ENCODE peak calls at places on chromosomes 7 and 10, in five cellular contexts. P is IMR-90, O is trophoblast cell, G is mesendoderm, D is neuronal stem cell. Z is an unnamed sample.
A peak's percentile ranks its signal among the peaks of the same experiment; 100 is the strongest.

GRCh38 chr7:27164381-27165088 is 802 bp downstream of the HOXA9 start:
- DNase-seq in P (no peak), D (no peak), G (peak; percentile 66), O (peak; percentile 16), Z (peak; percentile 74)

GRCh38 chr10:99784731-99785441 is 2.4 kb downstream of the ABCC2 start:
- DNase-seq in P (peak; percentile 36), O (no peak), D (no peak), G (no peak), Z (no peak)

GRCh38 chr7:27933691-27934565 is 194.0 kb downstream of the TAX1BP1 start:
- DNase-seq in D (no peak), P (no peak), G (peak; percentile 79), O (no peak), Z (no peak)

GRCh38 chr7:92402920-92403759 is 44.1 kb upstream of the GATAD1 start:
- DNase-seq in O (peak; percentile 78), P (peak; percentile 79), D (no peak), G (peak; percentile 65), Z (no peak)

GRCh38 chr10:86937502-86938154 is 19.8 kb downstream of the MMRN2 start:
- DNase-seq in P (no peak), O (no peak), G (no peak), D (no peak), Z (no peak)

GRCh38 chr10:123703195-123703790 is 37.1 kb downstream of the GPR26 start:
- DNase-seq in P (no peak), O (no peak), G (no peak), D (no peak), Z (no peak)

GRCh38 chr7:77197135-77197534 is 2.5 kb downstream of the FGL2 start:
- DNase-seq in O (no peak), D (no peak), P (no peak), G (no peak), Z (no peak)

GRCh38 chr7:127819975-127820778 is 168.2 kb downstream of the SND1 start:
- DNase-seq in O (peak; percentile 38), D (no peak), P (peak; percentile 70), G (peak; percentile 80), Z (no peak)

GRCh38 chr7:105015631-105015965 is 1.6 kb downstream of the KMT2E start:
- DNase-seq in D (no peak), P (peak; percentile 41), O (peak; percentile 27), G (peak; percentile 67), Z (no peak)

GRCh38 chr7:22329816-22330524 is 27.0 kb downstream of the RAPGEF5 start:
- DNase-seq in G (no peak), D (no peak), P (no peak), O (no peak), Z (no peak)

GRCh38 chr7:137920637-137921473 is 74.1 kb upstream of the DGKI start:
- DNase-seq in D (no peak), O (peak; percentile 39), P (peak; percentile 55), G (no peak), Z (no peak)

GRCh38 chr7:43362652-43363428 is 220.1 kb upstream of the STK17A start:
- DNase-seq in P (peak; percentile 16), D (no peak), O (peak; percentile 80), G (peak; percentile 16), Z (no peak)

GRCh38 chr7:102425639-102426267 is 7.6 kb upstream of the ORAI2 start:
- DNase-seq in G (no peak), P (no peak), O (peak; percentile 35), D (no peak), Z (peak; percentile 54)

GRCh38 chr10:15879058-15879457 is 18.8 kb upstream of the MINDY3 start:
- DNase-seq in P (peak; percentile 40), G (peak; percentile 58), D (no peak), O (peak; percentile 60), Z (no peak)

GRCh38 chr10:119680050-119680449 is 28.9 kb downstream of the BAG3 start:
- DNase-seq in P (peak; percentile 82), D (no peak), O (peak; percentile 45), G (no peak), Z (no peak)

GRCh38 chr10:30968711-30969110 is 63.0 kb downstream of the ZNF438 start:
- DNase-seq in O (no peak), G (no peak), D (no peak), P (no peak), Z (no peak)

GRCh38 chr7:129841465-129841864 is 111.3 kb downstream of the UBE2H start:
- DNase-seq in G (no peak), D (no peak), O (no peak), P (no peak), Z (no peak)

GRCh38 chr7:129840757-129841156 is 112.0 kb downstream of the UBE2H start:
- DNase-seq in P (no peak), O (no peak), G (no peak), D (no peak), Z (no peak)

GRCh38 chr7:129835436-129836020 is 117.2 kb downstream of the UBE2H start:
- DNase-seq in O (no peak), G (no peak), P (no peak), D (no peak), Z (no peak)

GRCh38 chr7:129832701-129833227 is 120.0 kb downstream of the UBE2H start:
- DNase-seq in P (no peak), G (no peak), D (no peak), O (no peak), Z (no peak)

GRCh38 chr7:129836983-129837382 is 115.8 kb downstream of the UBE2H start:
- DNase-seq in P (no peak), O (no peak), G (no peak), D (no peak), Z (no peak)
- H2AK5ac ChIP-seq in P (no peak overlapping the region), O (no peak overlapping the region), G (no peak overlapping the region), D (no peak overlapping the region), Z (no peak overlapping the region)

DNA sequence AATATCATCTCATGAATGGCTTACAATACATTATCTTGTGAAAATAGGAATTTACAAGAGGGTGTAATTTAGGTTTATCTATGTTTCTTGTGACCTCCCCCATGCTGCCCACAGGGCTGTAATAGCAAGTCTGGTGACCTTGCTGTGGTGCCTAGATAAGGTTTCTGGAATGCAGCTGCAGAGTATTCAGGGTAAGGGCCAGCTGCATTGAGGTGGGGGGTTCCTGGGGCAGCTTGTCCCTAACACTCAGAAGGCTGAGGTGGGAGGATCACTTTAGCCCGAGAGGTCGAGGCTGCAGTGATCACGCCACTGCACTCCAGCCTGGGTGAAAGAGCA is 5.3 kb upstream of the DHTKD1 start:
- DNase-seq in G (peak; percentile 70), P (no peak), O (no peak), D (no peak), Z (no peak)
- H2AK5ac ChIP-seq in G (no peak overlapping the region), P (no peak overlapping the region), O (no peak overlapping the region), D (no peak overlapping the region), Z (no peak overlapping the region)

DNA sequence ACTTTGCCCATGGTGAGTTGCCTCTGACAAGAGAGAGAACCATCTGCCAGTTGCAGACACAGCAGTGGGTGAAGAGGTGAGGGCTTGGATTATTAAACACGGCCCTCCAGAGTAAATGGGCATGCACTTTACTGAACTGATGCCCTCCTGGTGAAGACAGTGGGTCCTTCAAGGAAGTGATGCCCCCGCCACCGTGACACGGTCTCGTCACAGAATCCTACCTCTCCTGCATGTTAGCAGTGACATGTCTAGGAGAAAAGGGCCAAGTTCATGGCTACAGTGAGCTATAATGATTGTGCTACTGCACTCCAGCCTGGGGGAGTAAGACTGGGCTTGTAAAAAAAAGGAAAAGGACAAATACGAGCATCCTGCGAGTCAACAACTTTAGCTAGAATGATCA is 2.4 kb downstream of the BNIP3 start:
- DNase-seq in P (no peak), O (no peak), D (no peak), G (no peak), Z (no peak)
- H2AK5ac ChIP-seq in P (no peak overlapping the region), O (no peak overlapping the region), D (no peak overlapping the region), G (no peak overlapping the region), Z (no peak overlapping the region)

DNA sequence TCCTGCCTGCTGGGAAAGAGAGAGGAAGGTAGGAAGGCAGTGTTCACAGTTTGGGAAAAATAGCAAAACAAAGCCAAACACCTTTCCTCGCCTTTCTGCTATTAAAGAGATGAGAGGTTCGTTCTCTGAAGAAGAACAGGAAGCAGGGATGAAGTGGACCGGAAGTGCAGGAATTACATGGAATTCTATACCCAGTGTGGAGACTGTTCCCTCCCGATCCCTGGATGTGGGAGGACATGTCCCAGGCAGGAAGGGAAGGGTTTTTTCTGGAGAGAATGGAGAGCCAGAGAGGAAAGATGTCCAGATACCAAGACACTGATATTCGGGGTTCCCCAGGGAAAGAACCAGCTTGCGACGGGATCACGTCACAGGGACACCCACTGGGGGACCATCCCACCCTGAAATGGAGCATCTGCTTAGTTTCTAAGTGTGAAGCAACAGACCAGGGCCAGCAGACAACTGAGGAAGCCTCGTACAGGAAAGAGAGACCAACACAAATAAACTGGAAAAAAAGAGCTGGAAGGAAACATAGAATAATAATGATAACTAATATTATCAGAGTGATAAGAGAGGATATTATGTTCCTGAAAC is 187.6 kb downstream of the PRPF18 start:
- DNase-seq in G (no peak), D (no peak), O (no peak), P (no peak), Z (no peak)
- H2AK5ac ChIP-seq in G (no peak overlapping the region), D (no peak overlapping the region), O (no peak overlapping the region), P (peak overlapping the region; percentile 54), Z (no peak overlapping the region)